ENCODE peak calls at places on chromosome 22, in five cellular contexts. W, E, C, A and N are unnamed samples.

GRCh38 chr22:44735518-44736428 is 16.6 kb upstream of the ARHGAP8 start:
- DNase-seq in W (peak; percentile 94), E (peak; percentile 38), C (peak; percentile 66), A (peak; percentile 65), N (peak; percentile 75)

GRCh38 chr22:41048791-41049717 is 43.3 kb upstream of the EP300 start:
- DNase-seq in W (peak; percentile 76), E (peak; percentile 80), C (peak; percentile 75), A (peak; percentile 75), N (peak; percentile 60)

GRCh38 chr22:44592466-44593180 is 94.6 kb upstream of the RTL6 start:
- DNase-seq in W (no peak), E (no peak), C (no peak), A (no peak), N (no peak)

GRCh38 chr22:40396882-40397281 is 26.5 kb downstream of the SGSM3 start:
- DNase-seq in W (no peak), E (peak; percentile 80), C (no peak), A (no peak), N (peak; percentile 70)

GRCh38 chr22:35303029-35303624 is 3.4 kb downstream of the TOM1 start:
- DNase-seq in W (peak; percentile 46), E (no peak), C (no peak), A (no peak), N (no peak)

GRCh38 chr22:25076281-25076680 is 123.4 kb upstream of the CRYBB3 start:
- DNase-seq in W (no peak), E (no peak), C (no peak), A (no peak), N (no peak)

GRCh38 chr22:19181786-19182471 is 3.4 kb upstream of the SLC25A1 start:
- DNase-seq in W (no peak), E (no peak), C (no peak), A (no peak), N (no peak)

GRCh38 chr22:39381009-39381755 is 18.4 kb upstream of the TAB1 start:
- DNase-seq in W (no peak), E (no peak), C (no peak), A (no peak), N (no peak)

GRCh38 chr22:46381731-46382130 is 46.2 kb downstream of the TRMU start:
- DNase-seq in W (no peak), E (no peak), C (no peak), A (no peak), N (no peak)

GRCh38 chr22:29375436-29376076 is 12.8 kb downstream of the AP1B1 start:
- DNase-seq in W (peak; percentile 23), E (peak; percentile 16), C (no peak), A (no peak), N (no peak)

GRCh38 chr22:21937041-21937820 is 15.4 kb downstream of the PPM1F start:
- DNase-seq in W (peak; percentile 88), E (no peak), C (peak; percentile 55), A (peak; percentile 46), N (peak; percentile 76)

GRCh38 chr22:24039046-24039445 is 27.9 kb downstream of the CABIN1 start:
- DNase-seq in W (no peak), E (no peak), C (no peak), A (no peak), N (no peak)

GRCh38 chr22:40345271-40345670 is 1.0 kb upstream of the ADSL start:
- DNase-seq in W (no peak), E (no peak), C (no peak), A (no peak), N (no peak)

GRCh38 chr22:45317551-45318167 is 7.9 kb downstream of the FAM118A start:
- DNase-seq in W (no peak), E (peak; percentile 60), C (peak; percentile 54), A (peak; percentile 87), N (no peak)

GRCh38 chr22:33697640-33698039 is 222.6 kb downstream of the LARGE1 start:
- DNase-seq in W (no peak), E (no peak), C (no peak), A (no peak), N (no peak)

GRCh38 chr22:22892096-22893052 is 4.8 kb downstream of the IGLL5 start:
- DNase-seq in W (no peak), E (no peak), C (no peak), A (no peak), N (peak; percentile 9)

GRCh38 chr22:23156286-23156685 is 11.0 kb downstream of the RAB36 start:
- DNase-seq in W (peak; percentile 74), E (no peak), C (no peak), A (no peak), N (no peak)

GRCh38 chr22:45564349-45565030 is 61.8 kb downstream of the FBLN1 start:
- DNase-seq in W (no peak), E (no peak), C (peak; percentile 74), A (no peak), N (no peak)

GRCh38 chr22:45212992-45213751 is 27.5 kb downstream of the KIAA0930 start:
- DNase-seq in W (peak; percentile 76), E (peak; percentile 66), C (peak; percentile 71), A (peak; percentile 77), N (no peak)

GRCh38 chr22:27880778-27881394 is 38.2 kb downstream of the PITPNB start:
- DNase-seq in W (no peak), E (peak; percentile 89), C (no peak), A (peak; percentile 47), N (no peak)
- H3K4me1 ChIP-seq in W (peaks cover 24% of the 10 kb centered on the region), E (peaks cover 26% of the 10 kb centered on the region), C (peaks cover 64% of the 10 kb centered on the region), A (peaks cover 54% of the 10 kb centered on the region), N (no peaks in the 10 kb centered on the region)

GRCh38 chr22:17706947-17707346 is 67.3 kb downstream of the BID start:
- DNase-seq in W (no peak), E (no peak), C (no peak), A (no peak), N (no peak)
- H3K4me3 ChIP-seq in W (peak overlapping the region; percentile 48), E (peak overlapping the region; percentile 55), C (peak overlapping the region; percentile 37), A (peak overlapping the region; percentile 47), N (no peak overlapping the region)

DNA sequence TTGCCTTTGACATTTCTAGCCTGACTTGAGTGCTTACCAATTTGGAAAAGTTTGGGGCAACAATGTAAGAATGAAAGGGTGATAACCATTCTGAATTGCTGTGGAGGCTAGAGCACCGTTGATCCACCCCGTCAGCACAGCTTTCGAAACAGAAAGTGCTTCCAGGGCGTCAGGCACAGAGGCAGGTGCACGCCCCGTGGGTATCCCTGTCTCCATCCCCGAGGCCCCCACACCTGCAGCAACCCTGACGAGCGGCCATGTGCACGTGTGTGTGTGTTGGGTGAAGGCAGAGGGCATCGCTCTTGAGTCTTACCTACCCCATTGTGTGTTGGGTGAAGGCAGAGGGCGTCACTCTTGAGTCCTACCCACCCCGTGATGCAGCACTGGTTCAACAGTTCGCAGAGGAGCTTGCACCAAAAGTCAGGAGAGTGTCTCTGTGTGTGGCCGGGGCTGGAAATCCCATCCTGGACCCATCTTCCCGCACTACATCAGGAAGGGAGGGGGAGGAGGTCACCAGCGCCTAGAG is 404.5 kb downstream of the BRD1 start:
- DNase-seq in W (no peak), E (no peak), C (no peak), A (no peak), N (no peak)
- H3K4me1 ChIP-seq in W (no peaks in the 10 kb centered on the region), E (no peaks in the 10 kb centered on the region), C (no peaks in the 10 kb centered on the region), A (no peaks in the 10 kb centered on the region), N (no peaks in the 10 kb centered on the region)

GRCh38 chr22:47655930-47656329 is 893.5 kb downstream of the TBC1D22A start:
- DNase-seq in W (no peak), E (no peak), C (no peak), A (no peak), N (no peak)

GRCh38 chr22:47654922-47655451 is 892.5 kb downstream of the TBC1D22A start:
- DNase-seq in W (no peak), E (no peak), C (no peak), A (no peak), N (no peak)

GRCh38 chr22:47656806-47657205 is 894.4 kb downstream of the TBC1D22A start:
- DNase-seq in W (no peak), E (no peak), C (no peak), A (no peak), N (no peak)

GRCh38 chr22:47659467-47660302 is 897.2 kb downstream of the TBC1D22A start:
- DNase-seq in W (no peak), E (no peak), C (no peak), A (no peak), N (no peak)

DNA sequence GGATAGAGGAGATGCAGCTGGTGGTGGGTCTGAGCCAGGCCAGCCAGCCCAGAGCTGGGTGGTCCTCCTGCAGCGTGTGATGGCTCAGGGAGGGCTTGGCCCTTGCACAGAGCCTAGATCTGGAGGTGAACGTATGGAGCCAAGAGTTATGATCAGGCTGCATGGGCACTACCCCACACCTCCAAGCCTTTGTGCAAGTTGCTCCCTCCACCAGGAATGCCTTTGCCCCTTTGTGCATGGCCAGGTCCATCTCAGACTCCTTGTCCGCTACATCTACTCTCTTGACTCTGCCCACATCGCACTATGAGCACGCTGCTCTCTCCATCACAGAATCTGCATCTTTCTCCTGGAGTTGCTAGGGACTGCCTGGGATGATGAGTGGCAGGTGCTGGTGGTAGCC is 895.7 kb downstream of the TBC1D22A start:
- DNase-seq in W (no peak), E (no peak), C (no peak), A (no peak), N (no peak)
- H3K4me3 ChIP-seq in W (no peak overlapping the region), E (no peak overlapping the region), C (no peak overlapping the region), A (no peak overlapping the region), N (no peak overlapping the region)

GRCh38 chr22:37559521-37559900 is 769 bp upstream of the CDC42EP1 start:
- DNase-seq in W (no peak), E (no peak), C (no peak), A (no peak), N (no peak)

GRCh38 chr22:37561209-37562048 is 1.1 kb downstream of the CDC42EP1 start:
- DNase-seq in W (peak; percentile 89), E (peak; percentile 89), C (peak; percentile 89), A (peak; percentile 95), N (peak; percentile 90)

GRCh38 chr22:37562049-37562784 is 1.9 kb downstream of the CDC42EP1 start:
- DNase-seq in W (no peak), E (no peak), C (no peak), A (no peak), N (no peak)

GRCh38 chr22:37558815-37559214 is 1.5 kb upstream of the CDC42EP1 start:
- DNase-seq in W (no peak), E (no peak), C (no peak), A (no peak), N (no peak)

GRCh38 chr22:37559901-37560681 is at the start of gene CDC42EP1:
- DNase-seq in W (no peak), E (peak; percentile 54), C (peak; percentile 68), A (no peak), N (peak; percentile 62)
- H3K4me1 ChIP-seq in W (peaks cover 28% of the 10 kb centered on the region), E (peaks cover 27% of the 10 kb centered on the region), C (peaks cover 68% of the 10 kb centered on the region), A (peaks cover 64% of the 10 kb centered on the region), N (peaks cover 33% of the 10 kb centered on the region)

DNA sequence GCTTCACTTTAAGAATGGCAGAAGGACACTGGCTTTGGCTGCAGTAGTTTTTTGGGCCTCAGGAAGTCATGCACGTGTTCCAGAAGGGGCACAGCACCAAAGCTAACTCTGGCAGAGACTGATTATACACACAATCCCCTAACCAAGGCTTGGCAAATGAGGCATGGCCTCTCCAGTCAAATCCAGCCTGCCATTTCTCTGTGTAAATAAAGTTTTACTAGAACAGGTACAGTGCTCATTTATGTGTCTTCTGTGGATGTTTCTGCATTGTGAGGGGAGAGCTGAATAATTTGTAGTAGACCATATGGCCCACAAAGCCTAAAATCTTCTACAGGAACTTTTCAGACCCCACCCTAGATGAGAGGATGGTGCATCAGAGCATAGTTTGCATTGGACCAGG is 46.4 kb upstream of the MN1 start:
- DNase-seq in W (no peak), E (no peak), C (no peak), A (no peak), N (no peak)
- H3K4me3 ChIP-seq in W (no peak overlapping the region), E (no peak overlapping the region), C (no peak overlapping the region), A (no peak overlapping the region), N (no peak overlapping the region)

GRCh38 chr22:37560682-37561208 is 465 bp downstream of the CDC42EP1 start:
- DNase-seq in W (no peak), E (peak; percentile 42), C (peak; percentile 81), A (no peak), N (peak; percentile 84)
- H3K4me1 ChIP-seq in W (peaks cover 29% of the 10 kb centered on the region), E (peaks cover 27% of the 10 kb centered on the region), C (peaks cover 74% of the 10 kb centered on the region), A (peaks cover 69% of the 10 kb centered on the region), N (peaks cover 35% of the 10 kb centered on the region)